ENCODE peak calls at places on chromosomes 1 and 21, in seven cellular contexts. Y is left ventricle myocardium inferior, K is heart left ventricle, P is colonic mucosa, T is GM12878, E is cardiac muscle cell, O is neural progenitor cell. V is an unnamed sample.

GRCh38 chr1:244964112-244964971 is 100.0 kb upstream of the HNRNPU start:
- DNase-seq in Y (no peak), K (peak; percentile 24), P (peak; percentile 71), T (no peak), E (peak; percentile 52), O (peak; percentile 20), V (peak; percentile 9)

GRCh38 chr1:165943198-165943597 is 115.8 kb downstream of the UCK2 start:
- DNase-seq in Y (no peak), K (no peak), P (no peak), T (no peak), E (no peak), O (no peak), V (no peak)

GRCh38 chr1:181061891-181062777 is 26.4 kb upstream of the IER5 start:
- DNase-seq in Y (peak; percentile 26), K (no peak), P (no peak), T (peak; percentile 90), E (no peak), O (no peak), V (peak; percentile 8)

GRCh38 chr21:38643404-38644023 is 145.2 kb upstream of the ERG start:
- DNase-seq in Y (no peak), K (no peak), P (no peak), T (no peak), E (no peak), O (no peak), V (no peak)

GRCh38 chr1:114482585-114482984 is 28.4 kb downstream of the TRIM33 start:
- DNase-seq in Y (no peak), K (no peak), P (no peak), T (no peak), E (no peak), O (no peak), V (no peak)

GRCh38 chr1:110783292-110783918 is 89.5 kb upstream of the CD53 start:
- DNase-seq in Y (no peak), K (peak; percentile 30), P (peak; percentile 38), T (no peak), E (peak; percentile 68), O (peak; percentile 67), V (peak; percentile 26)

GRCh38 chr21:41670056-41670805 is 96.6 kb downstream of the RIPK4 start:
- DNase-seq in Y (no peak), K (no peak), P (no peak), T (no peak), E (no peak), O (no peak), V (no peak)

GRCh38 chr21:42061866-42062542 is 9.1 kb upstream of the UMODL1 start:
- DNase-seq in Y (no peak), K (no peak), P (no peak), T (no peak), E (no peak), O (peak; percentile 27), V (no peak)

GRCh38 chr1:6197746-6198427 is 1.5 kb downstream of the RPL22 start:
- DNase-seq in Y (no peak), K (no peak), P (no peak), T (no peak), E (no peak), O (no peak), V (no peak)

GRCh38 chr1:185565314-185565713 is 168.9 kb upstream of the HMCN1 start:
- DNase-seq in Y (no peak), K (peak; percentile 32), P (no peak), T (no peak), E (peak; percentile 49), O (no peak), V (no peak)

GRCh38 chr1:208979776-208980175 is 603.7 kb upstream of the CAMK1G start:
- DNase-seq in Y (no peak), K (no peak), P (no peak), T (no peak), E (no peak), O (no peak), V (no peak)

GRCh38 chr1:220999872-221000863 is 120.9 kb downstream of the HLX start:
- DNase-seq in Y (no peak), K (peak; percentile 49), P (peak; percentile 24), T (no peak), E (no peak), O (no peak), V (peak; percentile 61)

GRCh38 chr1:102593276-102593675 is 515.0 kb downstream of the COL11A1 start:
- DNase-seq in Y (no peak), K (no peak), P (no peak), T (no peak), E (no peak), O (no peak), V (no peak)

GRCh38 chr1:37476460-37477197 is 2.2 kb downstream of the ZC3H12A start:
- DNase-seq in Y (peak; percentile 56), K (peak; percentile 65), P (peak; percentile 90), T (no peak), E (no peak), O (no peak), V (peak; percentile 65)

GRCh38 chr21:31396399-31396798 is 52.3 kb upstream of the TIAM1 start:
- DNase-seq in Y (no peak), K (no peak), P (no peak), T (no peak), E (no peak), O (no peak), V (no peak)

GRCh38 chr1:19606817-19607706 is 37.0 kb upstream of the NBL1 start:
- DNase-seq in Y (no peak), K (no peak), P (no peak), T (no peak), E (no peak), O (no peak), V (no peak)

DNA sequence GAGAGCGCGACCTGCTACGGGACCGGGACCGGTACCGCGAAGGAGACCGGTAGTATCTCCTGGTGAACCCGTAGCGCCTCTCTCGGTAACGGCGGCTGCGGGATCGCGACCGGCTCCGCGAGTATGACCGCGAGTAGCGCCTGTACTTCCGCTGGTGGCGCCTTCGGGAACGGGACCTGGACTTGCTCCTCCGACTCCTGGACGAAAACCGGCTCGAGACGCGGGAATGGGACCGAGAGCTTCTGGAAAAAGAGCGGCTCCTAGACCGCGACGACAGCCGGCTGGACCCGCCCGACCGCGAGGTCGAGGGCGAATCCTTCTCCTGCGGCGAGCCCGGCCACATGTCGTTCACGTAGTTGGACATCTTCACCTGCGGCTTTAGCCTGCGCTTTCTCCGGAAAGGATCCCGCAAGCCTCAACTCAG is 642 bp downstream of the RSRP1 start:
- DNase-seq in Y (peak; percentile 27), K (no peak), P (no peak), T (no peak), E (peak; percentile 34), O (peak; percentile 66), V (no peak)
- TF ChIP-seq CTCF in Y (no peak), K (no peak), P (no peak), T (no peak), E (no peak), O (peak; percentile 8), V (no peak)

GRCh38 chr1:30735124-30735523 is 11.7 kb upstream of the MATN1 start:
- DNase-seq in Y (peak; percentile 34), K (no peak), P (no peak), T (no peak), E (no peak), O (no peak), V (no peak)
- H3K4me1 ChIP-seq in Y (peaks cover 7% of the 10 kb centered on the region), K (no peaks in the 10 kb centered on the region), P (no peaks in the 10 kb centered on the region), T (peaks cover 26% of the 10 kb centered on the region), E (no peaks in the 10 kb centered on the region), O (peaks cover 8% of the 10 kb centered on the region), V (no peaks in the 10 kb centered on the region)

DNA sequence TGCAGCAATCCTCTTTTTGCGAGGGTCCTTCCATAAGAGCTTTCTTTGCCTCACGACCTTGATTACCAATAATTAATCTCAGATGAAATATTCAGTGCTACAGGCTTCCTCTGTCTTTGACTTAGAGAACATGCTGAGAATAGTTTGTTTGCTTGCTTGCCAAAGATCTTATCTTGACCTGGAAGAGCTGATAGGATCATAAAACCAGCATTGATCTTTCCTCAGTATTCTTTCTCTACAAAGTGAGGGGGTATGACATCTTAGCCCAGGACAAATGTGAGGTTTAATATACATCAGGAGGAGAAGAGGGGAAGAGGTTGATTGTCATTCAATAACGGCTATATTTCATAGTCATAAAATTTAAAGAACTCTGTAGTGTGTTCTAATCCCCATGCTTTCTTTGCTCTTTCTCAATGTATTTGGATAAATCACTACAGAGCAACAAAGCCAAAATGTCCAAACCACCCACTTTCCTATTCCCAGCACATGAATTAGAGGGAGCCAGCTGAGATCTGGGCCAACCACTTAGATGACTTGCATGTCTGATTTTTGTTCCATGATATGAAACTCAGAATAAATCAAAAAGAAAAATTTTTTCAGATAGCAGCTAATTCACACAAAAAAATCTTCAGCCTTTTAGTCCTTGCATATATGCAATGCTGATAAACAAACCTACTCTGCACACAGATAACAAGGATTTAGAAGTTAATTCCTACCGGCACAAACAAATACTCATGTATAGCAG is 50.5 kb upstream of the IPO9 start:
- DNase-seq in Y (no peak), K (no peak), P (no peak), T (no peak), E (no peak), O (no peak), V (no peak)
- H3K27ac ChIP-seq in Y (peak overlapping the region; percentile 78), K (peak overlapping the region; percentile 75), P (no peak overlapping the region), T (no peak overlapping the region), E (peak overlapping the region; percentile 78), O (peak overlapping the region; percentile 24), V (no peak overlapping the region)

DNA sequence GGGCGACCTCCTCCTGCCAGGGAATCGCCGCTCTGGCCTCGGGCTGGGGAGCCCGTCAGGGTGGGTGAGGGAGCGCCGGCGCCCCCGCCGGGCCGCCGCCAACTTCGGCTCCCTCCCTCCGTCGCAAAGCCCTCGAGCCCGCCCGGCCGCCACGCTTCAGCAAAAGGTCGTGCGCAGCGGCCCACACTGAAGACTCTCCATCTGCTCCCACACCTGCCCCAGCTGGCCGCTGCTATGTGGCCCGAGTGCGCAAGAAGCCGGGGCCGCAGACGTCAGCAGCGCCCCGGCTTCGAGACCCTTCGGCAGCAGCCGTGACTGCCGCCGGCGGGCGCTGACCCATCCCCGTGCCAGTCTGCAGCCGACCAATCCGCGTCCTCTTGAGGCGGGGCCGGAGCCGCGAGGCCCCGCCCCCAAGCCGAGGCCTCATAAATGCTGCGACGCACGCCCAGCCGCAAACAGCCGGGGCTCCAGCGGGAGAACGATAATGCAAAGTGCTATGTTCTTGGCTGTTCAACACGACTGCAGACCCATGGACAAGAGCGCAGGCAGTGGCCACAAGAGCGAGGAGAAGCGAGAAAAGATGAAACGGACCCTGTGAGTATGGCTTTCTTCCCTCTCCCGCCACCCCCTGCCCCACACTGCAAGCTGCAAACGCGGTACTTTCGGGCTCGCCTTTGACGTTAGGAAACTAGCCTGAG is at the start of gene RGS2:
- DNase-seq in Y (peak; percentile 92), K (peak; percentile 92), P (peak; percentile 92), T (peak; percentile 36), E (peak; percentile 96), O (peak; percentile 96), V (peak; percentile 82)
- TF ChIP-seq CTCF in Y (peak; percentile 34), K (no peak), P (no peak), T (no peak), E (no peak), O (peak; percentile 38), V (peak; percentile 7)

DNA sequence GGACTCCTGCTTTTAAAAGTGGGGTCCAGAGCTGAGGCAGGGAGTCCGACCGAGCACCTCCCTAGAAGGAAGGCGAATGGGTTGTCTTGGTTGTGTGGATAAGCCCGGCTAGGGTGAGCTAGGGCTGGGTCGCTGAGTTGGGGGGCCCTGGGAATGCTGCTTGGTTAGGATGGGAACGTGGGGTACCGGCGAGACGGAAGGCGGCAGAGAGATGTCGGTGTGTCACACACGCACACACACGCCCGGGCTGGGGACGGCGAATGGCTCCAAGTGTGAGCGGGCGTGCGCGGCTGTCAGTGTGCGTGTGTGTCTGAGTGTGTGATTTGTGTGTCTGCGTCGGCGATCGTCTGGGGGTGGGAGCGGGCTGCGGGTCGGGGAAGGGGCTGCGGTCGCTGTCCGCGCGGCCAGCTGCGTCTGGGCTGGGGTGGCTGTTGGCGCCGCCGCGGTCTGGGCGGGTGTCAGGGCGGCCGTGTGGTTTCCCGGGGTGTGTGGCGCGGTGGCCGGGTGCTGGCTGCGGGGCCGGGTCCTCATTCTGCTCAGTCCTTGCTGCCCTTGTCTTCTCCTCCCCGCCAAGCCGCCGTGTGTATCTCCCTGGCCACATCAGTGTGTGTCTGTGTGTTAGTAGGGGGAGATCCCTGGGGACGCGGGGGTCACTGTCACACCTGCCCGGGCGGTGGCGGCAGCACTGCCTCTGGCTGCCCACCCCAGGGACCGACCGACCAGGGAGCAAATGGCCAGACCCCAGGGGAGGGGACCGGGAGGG is 1.0 kb downstream of the EFNA3 start:
- DNase-seq in Y (no peak), K (no peak), P (peak; percentile 47), T (no peak), E (peak; percentile 59), O (peak; percentile 46), V (no peak)
- H3K4me1 ChIP-seq in Y (peaks cover 61% of the 10 kb centered on the region), K (peaks cover 34% of the 10 kb centered on the region), P (peaks cover 49% of the 10 kb centered on the region), T (peaks cover 34% of the 10 kb centered on the region), E (peaks cover 10% of the 10 kb centered on the region), O (peaks cover 34% of the 10 kb centered on the region), V (peaks cover 37% of the 10 kb centered on the region)

V was measured in tibial nerve.